ENCODE peak calls at places on chromosomes 7 and 10, in five cellular contexts. One of them, this sample, is unnamed.

GRCh38 chr10:84201682-84202081 is 7.3 kb downstream of the CDHR1 start:
- DNase-seq in brain microvascular endothelial cell: no peak
- DNase-seq in tibial nerve: no peak
- DNase-seq in heart right ventricle: no peak
- DNase-seq in fibroblast of lung: no peak
- DNase-seq in this sample: no peak

GRCh38 chr7:154451480-154452457 is 399.6 kb downstream of the DPP6 start:
- DNase-seq in brain microvascular endothelial cell: no peak
- DNase-seq in tibial nerve: no peak
- DNase-seq in heart right ventricle: no peak
- DNase-seq in fibroblast of lung: no peak
- DNase-seq in this sample: no peak

GRCh38 chr7:16144361-16144760 is 277.0 kb downstream of the CRPPA start:
- DNase-seq in brain microvascular endothelial cell: no peak
- DNase-seq in tibial nerve: no peak
- DNase-seq in heart right ventricle: no peak
- DNase-seq in fibroblast of lung: no peak
- DNase-seq in this sample: no peak

GRCh38 chr10:97851341-97852001 is 1.8 kb downstream of the GOLGA7B start:
- DNase-seq in brain microvascular endothelial cell: no peak
- DNase-seq in tibial nerve: no peak
- DNase-seq in heart right ventricle: no peak
- DNase-seq in fibroblast of lung: no peak
- DNase-seq in this sample: no peak

GRCh38 chr10:89633484-89633883 is 11.6 kb downstream of the PANK1 start:
- DNase-seq in brain microvascular endothelial cell: peak; percentile 73
- DNase-seq in tibial nerve: no peak
- DNase-seq in heart right ventricle: no peak
- DNase-seq in fibroblast of lung: peak; percentile 89
- DNase-seq in this sample: no peak

GRCh38 chr7:129391546-129392211 is 42.6 kb upstream of the STRIP2 start:
- DNase-seq in brain microvascular endothelial cell: no peak
- DNase-seq in tibial nerve: no peak
- DNase-seq in heart right ventricle: no peak
- DNase-seq in fibroblast of lung: no peak
- DNase-seq in this sample: no peak

GRCh38 chr7:41185851-41186250 is 517.0 kb downstream of the INHBA start:
- DNase-seq in brain microvascular endothelial cell: no peak
- DNase-seq in tibial nerve: no peak
- DNase-seq in heart right ventricle: no peak
- DNase-seq in fibroblast of lung: no peak
- DNase-seq in this sample: no peak

GRCh38 chr10:80165173-80165572 is 32.6 kb downstream of the PLAC9 start:
- DNase-seq in brain microvascular endothelial cell: peak; percentile 67
- DNase-seq in tibial nerve: no peak
- DNase-seq in heart right ventricle: no peak
- DNase-seq in fibroblast of lung: peak; percentile 54
- DNase-seq in this sample: no peak

GRCh38 chr7:115782716-115783460 is 247.7 kb downstream of the TFEC start:
- DNase-seq in brain microvascular endothelial cell: no peak
- DNase-seq in tibial nerve: no peak
- DNase-seq in heart right ventricle: no peak
- DNase-seq in fibroblast of lung: peak; percentile 44
- DNase-seq in this sample: no peak

GRCh38 chr7:29987821-29988317 is 1.7 kb downstream of the SCRN1 start:
- DNase-seq in brain microvascular endothelial cell: peak; percentile 57
- DNase-seq in tibial nerve: no peak
- DNase-seq in heart right ventricle: no peak
- DNase-seq in fibroblast of lung: peak; percentile 89
- DNase-seq in this sample: no peak

GRCh38 chr10:15381420-15381819 is 10.3 kb upstream of the FAM171A1 start:
- DNase-seq in brain microvascular endothelial cell: no peak
- DNase-seq in tibial nerve: no peak
- DNase-seq in heart right ventricle: no peak
- DNase-seq in fibroblast of lung: peak; percentile 11
- DNase-seq in this sample: no peak

GRCh38 chr7:28571405-28571804 is 159.1 kb downstream of the CREB5 start:
- DNase-seq in brain microvascular endothelial cell: no peak
- DNase-seq in tibial nerve: no peak
- DNase-seq in heart right ventricle: no peak
- DNase-seq in fibroblast of lung: no peak
- DNase-seq in this sample: no peak

GRCh38 chr10:60646966-60647796 is 131.1 kb upstream of the CDK1 start:
- DNase-seq in brain microvascular endothelial cell: peak; percentile 69
- DNase-seq in tibial nerve: no peak
- DNase-seq in heart right ventricle: peak; percentile 39
- DNase-seq in fibroblast of lung: peak; percentile 79
- DNase-seq in this sample: no peak

GRCh38 chr7:123666492-123666891 is 10.8 kb downstream of the LMOD2 start:
- DNase-seq in brain microvascular endothelial cell: no peak
- DNase-seq in tibial nerve: no peak
- DNase-seq in heart right ventricle: no peak
- DNase-seq in fibroblast of lung: no peak
- DNase-seq in this sample: no peak

GRCh38 chr7:24827589-24827988 is 70.3 kb upstream of the GSDME start:
- DNase-seq in brain microvascular endothelial cell: peak; percentile 59
- DNase-seq in tibial nerve: no peak
- DNase-seq in heart right ventricle: no peak
- DNase-seq in fibroblast of lung: no peak
- DNase-seq in this sample: no peak

GRCh38 chr10:7288060-7288690 is 122.7 kb downstream of the SFMBT2 start:
- DNase-seq in brain microvascular endothelial cell: no peak
- DNase-seq in tibial nerve: no peak
- DNase-seq in heart right ventricle: no peak
- DNase-seq in fibroblast of lung: no peak
- DNase-seq in this sample: no peak

GRCh38 chr10:105974803-105975456 is 1189.6 kb downstream of the SORCS1 start:
- DNase-seq in brain microvascular endothelial cell: no peak
- DNase-seq in tibial nerve: no peak
- DNase-seq in heart right ventricle: peak; percentile 14
- DNase-seq in fibroblast of lung: peak; percentile 2
- DNase-seq in this sample: no peak

GRCh38 chr7:144529269-144529926 is 125.9 kb upstream of the NOBOX start:
- DNase-seq in brain microvascular endothelial cell: no peak
- DNase-seq in tibial nerve: no peak
- DNase-seq in heart right ventricle: no peak
- DNase-seq in fibroblast of lung: no peak
- DNase-seq in this sample: no peak

GRCh38 chr10:124308351-124308645 is 110.4 kb downstream of the OAT start:
- DNase-seq in brain microvascular endothelial cell: no peak
- DNase-seq in tibial nerve: no peak
- DNase-seq in heart right ventricle: no peak
- DNase-seq in fibroblast of lung: no peak
- DNase-seq in this sample: no peak

GRCh38 chr7:107463139-107464078 is 6.4 kb upstream of the GPR22 start:
- DNase-seq in brain microvascular endothelial cell: peak; percentile 63
- DNase-seq in tibial nerve: peak; percentile 16
- DNase-seq in heart right ventricle: peak; percentile 61
- DNase-seq in fibroblast of lung: peak; percentile 80
- DNase-seq in this sample: peak; percentile 3

GRCh38 chr7:130894146-130895005 is 160.4 kb upstream of the KLF14 start:
- DNase-seq in brain microvascular endothelial cell: no peak
- DNase-seq in tibial nerve: peak; percentile 65
- DNase-seq in heart right ventricle: peak; percentile 78
- DNase-seq in fibroblast of lung: peak; percentile 72
- DNase-seq in this sample: no peak

GRCh38 chr7:10973942-10974716 is 457 bp downstream of the PHF14 start:
- DNase-seq in brain microvascular endothelial cell: peak; percentile 36
- DNase-seq in tibial nerve: no peak
- DNase-seq in heart right ventricle: no peak
- DNase-seq in fibroblast of lung: peak; percentile 49
- DNase-seq in this sample: no peak

GRCh38 chr7:47453093-47454056 is 128.5 kb downstream of the TNS3 start:
- DNase-seq in brain microvascular endothelial cell: peak; percentile 84
- DNase-seq in tibial nerve: peak; percentile 49
- DNase-seq in heart right ventricle: peak; percentile 43
- DNase-seq in fibroblast of lung: peak; percentile 96
- DNase-seq in this sample: no peak

GRCh38 chr10:106355450-106355849 is 809.1 kb downstream of the SORCS1 start:
- DNase-seq in brain microvascular endothelial cell: no peak
- DNase-seq in tibial nerve: no peak
- DNase-seq in heart right ventricle: no peak
- DNase-seq in fibroblast of lung: no peak
- DNase-seq in this sample: no peak

GRCh38 chr7:122430710-122431109 is 126.2 kb upstream of the FEZF1 start:
- DNase-seq in brain microvascular endothelial cell: no peak
- DNase-seq in tibial nerve: no peak
- DNase-seq in heart right ventricle: no peak
- DNase-seq in fibroblast of lung: peak; percentile 64
- DNase-seq in this sample: no peak

GRCh38 chr7:44398506-44398905 is 73.1 kb upstream of the CAMK2B start:
- DNase-seq in brain microvascular endothelial cell: no peak
- DNase-seq in tibial nerve: no peak
- DNase-seq in heart right ventricle: peak; percentile 39
- DNase-seq in fibroblast of lung: no peak
- DNase-seq in this sample: no peak

GRCh38 chr7:16430133-16430532 is 8.8 kb upstream of the CRPPA start:
- DNase-seq in brain microvascular endothelial cell: no peak
- DNase-seq in tibial nerve: no peak
- DNase-seq in heart right ventricle: no peak
- DNase-seq in fibroblast of lung: no peak
- DNase-seq in this sample: no peak

GRCh38 chr7:2163565-2163964 is 69.2 kb downstream of the MAD1L1 start:
- DNase-seq in brain microvascular endothelial cell: no peak
- DNase-seq in tibial nerve: no peak
- DNase-seq in heart right ventricle: no peak
- DNase-seq in fibroblast of lung: no peak
- DNase-seq in this sample: no peak

GRCh38 chr10:51718804-51719291 is 19.5 kb upstream of the CSTF2T start:
- DNase-seq in brain microvascular endothelial cell: peak; percentile 28
- DNase-seq in tibial nerve: no peak
- DNase-seq in heart right ventricle: no peak
- DNase-seq in fibroblast of lung: peak; percentile 25
- DNase-seq in this sample: no peak

GRCh38 chr7:46033592-46033991 is 112.5 kb upstream of the IGFBP3 start:
- DNase-seq in brain microvascular endothelial cell: no peak
- DNase-seq in tibial nerve: no peak
- DNase-seq in heart right ventricle: no peak
- DNase-seq in fibroblast of lung: no peak
- DNase-seq in this sample: no peak

GRCh38 chr10:91551856-91552255 is 81.0 kb downstream of the PPP1R3C start:
- DNase-seq in brain microvascular endothelial cell: peak; percentile 65
- DNase-seq in tibial nerve: no peak
- DNase-seq in heart right ventricle: peak; percentile 62
- DNase-seq in fibroblast of lung: peak; percentile 90
- DNase-seq in this sample: no peak

GRCh38 chr7:40700653-40701475 is 566.1 kb downstream of the SUGCT start:
- DNase-seq in brain microvascular endothelial cell: no peak
- DNase-seq in tibial nerve: no peak
- DNase-seq in heart right ventricle: no peak
- DNase-seq in fibroblast of lung: no peak
- DNase-seq in this sample: no peak

GRCh38 chr10:75547391-75548298 is 116.2 kb downstream of the LRMDA start:
- DNase-seq in brain microvascular endothelial cell: peak; percentile 82
- DNase-seq in tibial nerve: no peak
- DNase-seq in heart right ventricle: no peak
- DNase-seq in fibroblast of lung: peak; percentile 58
- DNase-seq in this sample: no peak

GRCh38 chr7:43879477-43879876 is 10.2 kb upstream of the MRPS24 start:
- DNase-seq in brain microvascular endothelial cell: peak; percentile 81
- DNase-seq in tibial nerve: no peak
- DNase-seq in heart right ventricle: no peak
- DNase-seq in fibroblast of lung: peak; percentile 28
- DNase-seq in this sample: no peak

GRCh38 chr10:29496341-29497162 is 138.2 kb downstream of the SVIL start:
- DNase-seq in brain microvascular endothelial cell: peak; percentile 57
- DNase-seq in tibial nerve: peak; percentile 40
- DNase-seq in heart right ventricle: peak; percentile 66
- DNase-seq in fibroblast of lung: peak; percentile 62
- DNase-seq in this sample: peak; percentile 65

GRCh38 chr10:105733919-105734318 is 1092.8 kb downstream of the SORCS3 start:
- DNase-seq in brain microvascular endothelial cell: no peak
- DNase-seq in tibial nerve: no peak
- DNase-seq in heart right ventricle: no peak
- DNase-seq in fibroblast of lung: no peak
- DNase-seq in this sample: no peak

GRCh38 chr10:11335881-11336430 is 275.5 kb downstream of the USP6NL start:
- DNase-seq in brain microvascular endothelial cell: no peak
- DNase-seq in tibial nerve: no peak
- DNase-seq in heart right ventricle: no peak
- DNase-seq in fibroblast of lung: no peak
- DNase-seq in this sample: no peak

GRCh38 chr7:56091591-56091990 is 1.2 kb downstream of the PHKG1 start:
- DNase-seq in brain microvascular endothelial cell: no peak
- DNase-seq in tibial nerve: no peak
- DNase-seq in heart right ventricle: peak; percentile 78
- DNase-seq in fibroblast of lung: no peak
- DNase-seq in this sample: no peak

GRCh38 chr10:103448751-103449150 is 3.4 kb downstream of the CALHM2 start:
- DNase-seq in brain microvascular endothelial cell: peak; percentile 76
- DNase-seq in tibial nerve: peak; percentile 59
- DNase-seq in heart right ventricle: peak; percentile 60
- DNase-seq in fibroblast of lung: peak; percentile 79
- DNase-seq in this sample: no peak

GRCh38 chr7:151903249-151904032 is 26.5 kb upstream of the PRKAG2 start:
- DNase-seq in brain microvascular endothelial cell: no peak
- DNase-seq in tibial nerve: no peak
- DNase-seq in heart right ventricle: no peak
- DNase-seq in fibroblast of lung: no peak
- DNase-seq in this sample: no peak
- H3K27me3 ChIP-seq in brain microvascular endothelial cell: peaks cover 10% of the 10 kb centered on the region
- H3K27me3 ChIP-seq in tibial nerve: no peaks in the 10 kb centered on the region
- H3K27me3 ChIP-seq in heart right ventricle: peaks cover 5% of the 10 kb centered on the region
- H3K27me3 ChIP-seq in fibroblast of lung: no peaks in the 10 kb centered on the region
- H3K27me3 ChIP-seq in this sample: no peaks in the 10 kb centered on the region

GRCh38 chr7:98836811-98837631 is 32.8 kb downstream of the TMEM130 start:
- DNase-seq in brain microvascular endothelial cell: peak; percentile 14
- DNase-seq in tibial nerve: no peak
- DNase-seq in heart right ventricle: no peak
- DNase-seq in fibroblast of lung: peak; percentile 27
- DNase-seq in this sample: no peak
- TF ChIP-seq CTCF in brain microvascular endothelial cell: peak; percentile 80
- TF ChIP-seq CTCF in tibial nerve: no peak
- TF ChIP-seq CTCF in heart right ventricle: peak; percentile 53
- TF ChIP-seq CTCF in fibroblast of lung: peak; percentile 59
- TF ChIP-seq CTCF in this sample: peak; percentile 28

GRCh38 chr7:25970381-25970780 is 181.6 kb upstream of the NFE2L3 start:
- DNase-seq in brain microvascular endothelial cell: no peak
- DNase-seq in tibial nerve: no peak
- DNase-seq in heart right ventricle: no peak
- DNase-seq in fibroblast of lung: no peak
- DNase-seq in this sample: no peak
- H3K27me3 ChIP-seq in brain microvascular endothelial cell: no peaks in the 10 kb centered on the region
- H3K27me3 ChIP-seq in tibial nerve: no peaks in the 10 kb centered on the region
- H3K27me3 ChIP-seq in heart right ventricle: peaks cover 9% of the 10 kb centered on the region
- H3K27me3 ChIP-seq in fibroblast of lung: no peaks in the 10 kb centered on the region
- H3K27me3 ChIP-seq in this sample: no peaks in the 10 kb centered on the region

GRCh38 chr7:139987691-139988516 is 74.8 kb downstream of the PARP12 start:
- DNase-seq in brain microvascular endothelial cell: no peak
- DNase-seq in tibial nerve: no peak
- DNase-seq in heart right ventricle: no peak
- DNase-seq in fibroblast of lung: no peak
- DNase-seq in this sample: no peak
- TF ChIP-seq CTCF in brain microvascular endothelial cell: peak; percentile 25
- TF ChIP-seq CTCF in tibial nerve: no peak
- TF ChIP-seq CTCF in heart right ventricle: no peak
- TF ChIP-seq CTCF in fibroblast of lung: no peak
- TF ChIP-seq CTCF in this sample: no peak

This sample was measured in CD8-positive, alpha-beta T cell.